ENCODE peak calls at places on chromosome 9, in six cellular contexts. M, U, R, J, B and L are unnamed samples.
A peak's percentile ranks its signal among the peaks of the same experiment; 100 is the strongest.

GRCh38 chr9:92294297-92294676 is 790 bp upstream of the IARS1 start:
- DNase-seq in M (peak; percentile 32), U (no peak), R (no peak), J (peak; percentile 38), B (no peak), L (peak; percentile 34)

GRCh38 chr9:68522126-68522525 is 18.6 kb downstream of the TMEM252 start:
- DNase-seq in M (no peak), U (no peak), R (no peak), J (no peak), B (no peak), L (no peak)

GRCh38 chr9:92402359-92402758 is 2.0 kb downstream of the OGN start:
- DNase-seq in M (no peak), U (no peak), R (no peak), J (no peak), B (no peak), L (no peak)

GRCh38 chr9:120913673-120914266 is 12.8 kb downstream of the TRAF1 start:
- DNase-seq in M (no peak), U (no peak), R (no peak), J (no peak), B (no peak), L (no peak)

GRCh38 chr9:81848472-81848871 is 79.8 kb upstream of the SPATA31D4 start:
- DNase-seq in M (peak; percentile 61), U (no peak), R (no peak), J (peak; percentile 43), B (no peak), L (peak; percentile 47)

GRCh38 chr9:20853866-20854265 is 169.8 kb downstream of the FOCAD start:
- DNase-seq in M (no peak), U (no peak), R (no peak), J (no peak), B (no peak), L (no peak)

GRCh38 chr9:13529321-13530104 is 250.0 kb upstream of the MPDZ start:
- DNase-seq in M (peak; percentile 13), U (no peak), R (no peak), J (no peak), B (no peak), L (no peak)

GRCh38 chr9:5879419-5880181 is 11.1 kb upstream of the MLANA start:
- DNase-seq in M (peak; percentile 77), U (peak; percentile 39), R (no peak), J (peak; percentile 72), B (no peak), L (peak; percentile 80)

GRCh38 chr9:114914139-114914538 is 16.3 kb downstream of the TNFSF8 start:
- DNase-seq in M (peak; percentile 42), U (no peak), R (no peak), J (no peak), B (no peak), L (peak; percentile 20)

GRCh38 chr9:115229496-115229895 is 111.5 kb upstream of the TNC start:
- DNase-seq in M (peak; percentile 34), U (no peak), R (no peak), J (peak; percentile 38), B (no peak), L (peak; percentile 64)

GRCh38 chr9:89956331-89956730 is 351.5 kb downstream of the GADD45G start:
- DNase-seq in M (no peak), U (no peak), R (no peak), J (no peak), B (no peak), L (no peak)

GRCh38 chr9:133881671-133882381 is 110.3 kb downstream of the VAV2 start:
- DNase-seq in M (no peak), U (no peak), R (no peak), J (no peak), B (no peak), L (no peak)

GRCh38 chr9:134373269-134373668 is 47.0 kb downstream of the RXRA start:
- DNase-seq in M (no peak), U (no peak), R (no peak), J (no peak), B (no peak), L (no peak)

GRCh38 chr9:126532019-126532462 is 81.7 kb upstream of the LMX1B start:
- DNase-seq in M (peak; percentile 17), U (no peak), R (no peak), J (peak; percentile 58), B (no peak), L (peak; percentile 10)

GRCh38 chr9:18623201-18623600 is 149.2 kb downstream of the ADAMTSL1 start:
- DNase-seq in M (no peak), U (no peak), R (no peak), J (peak; percentile 49), B (no peak), L (no peak)

GRCh38 chr9:131773911-131774379 is 34.1 kb upstream of the RAPGEF1 start:
- DNase-seq in M (peak; percentile 73), U (no peak), R (no peak), J (peak; percentile 57), B (peak; percentile 30), L (peak; percentile 62)

DNA sequence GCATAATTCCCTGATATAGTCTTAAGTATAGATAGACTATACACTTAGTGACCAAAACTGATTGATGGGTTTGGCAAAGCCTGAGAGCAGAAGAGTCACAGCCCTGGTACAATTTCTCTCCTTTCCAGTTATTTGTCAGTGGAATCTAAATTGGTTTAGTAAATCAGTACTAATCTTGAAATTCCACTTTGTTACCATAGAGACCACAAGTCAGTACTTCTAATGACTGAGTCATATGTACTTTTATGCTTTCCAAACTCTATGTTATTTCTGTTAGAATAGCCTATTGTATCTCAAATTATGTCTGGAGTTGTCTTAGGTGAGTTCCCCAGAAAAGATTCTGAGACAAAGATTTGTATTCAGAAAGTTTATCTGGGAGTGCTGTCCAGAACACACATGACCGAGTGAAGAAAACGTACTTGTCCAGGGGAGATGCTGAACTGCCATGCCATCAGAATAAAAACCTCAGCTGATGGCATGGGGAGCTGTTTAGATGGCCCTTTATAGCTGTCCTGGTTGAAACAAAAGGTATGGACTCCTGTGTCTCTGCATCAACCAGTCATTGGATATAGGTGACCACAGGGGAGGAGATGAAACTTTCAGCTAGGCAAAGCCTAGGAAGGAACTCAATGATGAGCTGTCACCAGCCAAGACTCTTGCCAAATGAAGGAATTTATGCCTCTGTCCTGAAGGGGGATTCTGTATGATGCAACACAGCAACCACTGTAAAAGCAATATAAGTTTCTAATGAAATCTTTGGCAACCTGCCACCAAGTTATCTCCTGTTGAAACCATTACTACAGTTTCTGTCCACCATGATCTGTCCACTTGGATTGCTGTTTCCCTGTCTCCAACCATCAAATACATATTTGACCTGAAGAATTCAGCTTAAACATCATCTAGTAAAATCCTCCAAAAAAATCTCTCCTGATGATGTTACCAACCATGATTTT is 18.0 kb upstream of the SMC2 start:
- DNase-seq in M (peak; percentile 85), U (peak; percentile 52), R (no peak), J (peak; percentile 66), B (no peak), L (peak; percentile 87)
- TF ChIP-seq CTCF in M (no peak), U (no peak), R (no peak), J (peak; percentile 7), B (no peak), L (peak; percentile 13)

DNA sequence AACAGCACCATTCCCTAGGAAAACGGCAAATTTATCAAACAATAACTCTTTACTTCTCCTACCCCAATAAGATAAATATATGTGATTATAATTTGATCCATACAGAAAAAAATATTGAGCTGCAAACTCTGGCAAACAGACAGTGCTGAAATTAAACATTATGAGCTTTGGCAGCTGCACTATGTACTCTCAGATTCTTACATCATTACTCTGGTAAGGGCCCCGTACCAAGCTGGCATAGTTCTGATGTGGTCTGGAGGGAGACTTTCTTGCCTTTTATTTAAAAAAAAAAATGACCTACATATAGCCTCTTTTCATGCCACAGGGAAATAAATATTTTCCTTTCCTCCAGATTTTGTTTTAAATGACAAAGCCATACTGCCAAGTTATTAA is 95.0 kb downstream of the NR6A1 start:
- DNase-seq in M (peak; percentile 7), U (no peak), R (no peak), J (peak; percentile 55), B (no peak), L (no peak)
- H3K4me3 ChIP-seq in M (no peak overlapping the region), U (no peak overlapping the region), R (peak overlapping the region; percentile 4), J (no peak overlapping the region), B (no peak overlapping the region), L (no peak overlapping the region)

GRCh38 chr9:98317134-98317857 is 61.8 kb upstream of the TBC1D2 start:
- DNase-seq in M (peak; percentile 80), U (no peak), R (no peak), J (peak; percentile 45), B (no peak), L (peak; percentile 95)

GRCh38 chr9:98314381-98315066 is 59.1 kb upstream of the TBC1D2 start:
- DNase-seq in M (peak; percentile 81), U (no peak), R (no peak), J (peak; percentile 64), B (no peak), L (peak; percentile 82)

GRCh38 chr9:98315551-98316060 is 60.2 kb upstream of the TBC1D2 start:
- DNase-seq in M (peak; percentile 93), U (no peak), R (peak; percentile 74), J (peak; percentile 82), B (peak; percentile 81), L (peak; percentile 90)

GRCh38 chr9:98316445-98317133 is 61.1 kb upstream of the TBC1D2 start:
- DNase-seq in M (no peak), U (no peak), R (no peak), J (no peak), B (no peak), L (no peak)

GRCh38 chr9:98315067-98315453 is 59.6 kb upstream of the TBC1D2 start:
- DNase-seq in M (no peak), U (no peak), R (no peak), J (no peak), B (no peak), L (no peak)
- TF ChIP-seq CTCF in M (no peak), U (no peak), R (no peak), J (no peak), B (no peak), L (no peak)

DNA sequence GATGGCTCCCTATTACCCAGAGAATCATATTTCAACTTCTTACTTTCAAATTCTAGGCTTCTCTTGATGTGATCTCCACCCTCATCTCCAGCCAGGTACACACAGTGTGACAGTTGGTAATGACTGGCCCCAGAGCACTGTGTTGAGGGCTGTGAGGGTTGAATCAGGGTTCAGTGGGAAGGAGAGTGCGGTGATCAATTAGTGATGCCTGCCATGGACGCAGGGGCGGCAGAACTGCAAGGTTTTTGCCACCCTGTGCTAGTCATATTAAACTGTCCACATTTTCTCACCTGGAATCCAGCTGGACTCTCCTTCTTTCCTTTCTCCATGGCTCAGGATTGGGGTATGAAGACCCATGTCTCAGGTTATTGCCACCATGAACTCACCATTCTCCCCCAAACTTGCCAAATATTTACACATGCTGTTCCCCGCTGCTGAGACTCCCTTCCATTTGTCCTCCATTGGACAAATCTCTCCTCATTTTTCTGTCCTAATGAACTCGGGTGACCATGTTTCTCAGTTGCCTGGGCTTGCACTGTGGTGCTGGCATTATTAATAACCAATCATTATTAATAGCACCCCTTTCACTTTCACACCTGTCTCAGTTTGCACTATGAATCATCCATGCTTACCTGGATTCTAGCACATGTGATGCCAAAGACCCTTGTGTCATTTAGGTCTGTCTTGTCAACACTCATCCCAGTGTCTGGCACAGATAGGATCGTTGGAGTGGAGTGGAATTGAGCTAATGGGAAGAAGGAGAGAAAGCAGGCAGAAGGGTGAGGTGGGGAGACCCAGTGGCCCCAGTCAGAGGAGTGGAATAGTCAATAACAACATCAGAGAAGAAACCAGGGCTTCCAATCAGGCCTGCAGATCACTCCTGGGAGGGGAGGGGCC is 33.9 kb upstream of the CRB2 start:
- DNase-seq in M (no peak), U (no peak), R (no peak), J (no peak), B (no peak), L (no peak)
- H3K4me3 ChIP-seq in M (no peak overlapping the region), U (no peak overlapping the region), R (no peak overlapping the region), J (no peak overlapping the region), B (no peak overlapping the region), L (no peak overlapping the region)

GRCh38 chr9:35072461-35073275 is at the start of gene VCP:
- DNase-seq in M (peak; percentile 99), U (peak; percentile 96), R (peak; percentile 99), J (peak; percentile 99), B (peak; percentile 98), L (peak; percentile 99)
- TF ChIP-seq CTCF in M (no peak), U (no peak), R (no peak), J (no peak), B (no peak), L (no peak)

GRCh38 chr9:136840877-136841645 is 1.2 kb upstream of the AJM1 start:
- DNase-seq in M (peak; percentile 44), U (no peak), R (no peak), J (peak; percentile 59), B (peak; percentile 86), L (peak; percentile 37)
- H3K4me3 ChIP-seq in M (no peak overlapping the region), U (no peak overlapping the region), R (no peak overlapping the region), J (no peak overlapping the region), B (no peak overlapping the region), L (no peak overlapping the region)